ENCODE peak calls at places on chromosomes 12 and 14, in ten cellular contexts. R, Y, W, L, D, X, H, E, M and A are unnamed samples.

GRCh38 chr12:5988088-5988487 is 43.0 kb upstream of the ANO2 start:
- DNase-seq in L (no peak), M (no peak), X (no peak), R (no peak), Y (no peak), W (no peak), D (no peak), H (no peak), E (no peak), A (no peak)

GRCh38 chr14:75636100-75636692 is 24.5 kb downstream of the ERG28 start:
- DNase-seq in X (no peak), W (no peak), R (peak), E (peak), Y (no peak), M (no peak), L (no peak), D (peak), H (no peak), A (no peak)

GRCh38 chr14:74083784-74084276 is 423 bp downstream of the ALDH6A1 start:
- DNase-seq in X (no peak), E (no peak), L (no peak), W (peak), Y (no peak), D (no peak), R (no peak), M (no peak), H (peak), A (no peak)

GRCh38 chr14:50957296-50957695 is 13.0 kb upstream of the PYGL start:
- DNase-seq in D (peak), H (peak), R (no peak), L (no peak), E (peak), X (no peak), M (no peak), Y (no peak), W (no peak), A (no peak)

GRCh38 chr14:75254381-75254821 is 24.2 kb upstream of the FOS start:
- DNase-seq in Y (no peak), W (no peak), M (no peak), L (peak), R (no peak), E (no peak), X (peak), H (peak), D (no peak), A (no peak)

GRCh38 chr12:29030006-29030405 is 119.1 kb upstream of the FAR2 start:
- DNase-seq in X (no peak), L (no peak), D (no peak), Y (no peak), E (no peak), R (no peak), W (no peak), M (no peak), H (no peak), A (no peak)

GRCh38 chr14:104830781-104831180 is 29.9 kb downstream of the ZBTB42 start:
- DNase-seq in M (no peak), D (no peak), R (no peak), L (no peak), W (no peak), Y (no peak), E (no peak), X (no peak), H (no peak), A (no peak)

GRCh38 chr12:67469666-67470065 is 178.9 kb upstream of the DYRK2 start:
- DNase-seq in M (no peak), L (no peak), X (no peak), Y (peak), W (no peak), H (peak), E (no peak), D (no peak), R (no peak), A (peak)

GRCh38 chr14:56221392-56222128 is 103.3 kb downstream of the PELI2 start:
- DNase-seq in Y (no peak), E (no peak), W (no peak), R (no peak), M (no peak), X (no peak), D (peak), H (no peak), L (no peak), A (no peak)

GRCh38 chr14:23358042-23358441 is 5.4 kb upstream of the SLC22A17 start:
- DNase-seq in R (no peak), X (no peak), W (peak), M (no peak), D (no peak), E (no peak), Y (no peak), H (no peak), L (no peak), A (no peak)

GRCh38 chr12:117063162-117063911 is 35.9 kb downstream of the TESC start:
- DNase-seq in L (no peak), M (no peak), D (no peak), Y (no peak), H (no peak), E (no peak), R (no peak), X (no peak), W (peak), A (peak)

GRCh38 chr12:14886271-14886670 is 617 bp upstream of the MGP start:
- DNase-seq in E (no peak), L (no peak), W (no peak), D (no peak), H (no peak), R (no peak), Y (no peak), X (no peak), M (no peak), A (no peak)

GRCh38 chr12:107780298-107780697 is 5.8 kb downstream of the ASCL4 start:
- DNase-seq in R (no peak), L (no peak), D (no peak), Y (no peak), M (no peak), E (no peak), X (no peak), H (no peak), W (no peak), A (no peak)

GRCh38 chr12:50101663-50102062 is 2.1 kb upstream of the GPD1 start:
- DNase-seq in W (no peak), R (peak), E (no peak), D (peak), L (no peak), M (no peak), Y (peak), H (peak), X (no peak), A (no peak)

GRCh38 chr12:117427176-117427575 is 65.8 kb upstream of the NOS1 start:
- DNase-seq in Y (no peak), X (no peak), W (no peak), L (no peak), H (no peak), E (no peak), M (no peak), D (no peak), R (peak), A (no peak)

GRCh38 chr12:53205747-53206146 is 1.3 kb downstream of the ITGB7 start:
- DNase-seq in R (no peak), H (no peak), D (peak), M (peak), W (peak), L (no peak), E (no peak), X (no peak), Y (no peak), A (peak)

GRCh38 chr14:60922050-60922449 is 58.8 kb downstream of the TRMT5 start:
- DNase-seq in Y (no peak), W (no peak), D (peak), R (peak), M (no peak), X (no peak), E (no peak), H (no peak), L (no peak), A (no peak)

GRCh38 chr12:101299931-101300330 is 20.0 kb downstream of the UTP20 start:
- DNase-seq in E (no peak), H (no peak), L (no peak), X (no peak), W (no peak), R (no peak), Y (no peak), M (no peak), D (no peak), A (no peak)

GRCh38 chr12:49825360-49825970 is 2.7 kb downstream of the NCKAP5L start:
- DNase-seq in Y (no peak), W (peak), D (peak), E (no peak), X (peak), H (no peak), M (no peak), L (no peak), R (no peak), A (no peak)

GRCh38 chr14:90495357-90496276 is 98.8 kb downstream of the CALM1 start:
- DNase-seq in M (peak), E (no peak), L (peak), Y (peak), W (peak), D (peak), R (peak), H (peak), X (peak), A (peak)

DNA sequence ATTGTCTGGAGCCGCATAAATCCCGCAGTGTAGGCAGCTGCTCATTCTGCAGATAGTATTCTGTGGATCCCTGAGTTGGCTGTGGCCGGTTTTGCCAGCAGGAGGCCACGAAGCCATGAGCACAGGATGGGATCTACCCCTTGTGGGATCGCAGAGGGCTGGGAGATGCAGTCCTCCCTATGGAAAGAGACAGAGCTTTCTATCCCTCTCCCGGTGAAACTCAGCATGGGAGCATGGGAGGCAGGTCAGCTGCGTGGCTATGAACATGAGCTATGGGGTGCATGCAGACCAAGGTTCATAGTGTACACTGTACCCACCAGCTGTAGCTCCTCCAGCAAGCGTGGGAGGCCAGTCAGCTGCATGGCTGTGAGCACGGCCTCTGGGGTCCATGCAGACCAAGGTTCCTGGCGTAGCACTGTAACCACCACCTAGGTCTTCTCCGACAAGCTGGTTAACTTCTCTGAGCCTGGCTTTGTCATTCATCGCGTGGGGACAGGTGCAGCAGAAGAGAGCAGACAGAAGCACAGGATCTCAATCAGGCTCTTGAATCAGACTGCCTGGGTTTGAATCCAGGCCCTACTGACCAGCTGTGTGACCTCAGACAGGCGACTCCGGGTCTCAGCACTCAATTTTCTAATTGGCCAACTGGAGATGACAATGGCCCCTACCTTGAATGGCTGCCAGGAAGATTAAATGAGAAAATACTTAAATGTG is 5.9 kb downstream of the BDKRB1 start:
- DNase-seq in Y (no peak), W (no peak), D (no peak), L (peak), M (no peak), X (peak), H (no peak), E (no peak), R (no peak), A (no peak)
- TF ChIP-seq CTCF in Y (no peak), W (no peak), D (no peak), L (peak), M (no peak), X (no peak), H (no peak), E (peak), R (no peak), A (no peak)

GRCh38 chr12:93537769-93538168 is 34.7 kb upstream of the SOCS2 start:
- DNase-seq in W (no peak), D (no peak), X (no peak), E (no peak), L (no peak), M (no peak), Y (no peak), R (no peak), H (no peak), A (no peak)
- TF ChIP-seq CTCF in W (no peak), D (no peak), X (no peak), E (peak), L (no peak), M (no peak), Y (peak), R (peak), H (no peak), A (no peak)

GRCh38 chr12:66273147-66273546 is 29.1 kb upstream of the HELB start:
- DNase-seq in E (no peak), W (no peak), M (no peak), D (peak), X (no peak), R (no peak), L (no peak), H (no peak), Y (no peak), A (no peak)
- TF ChIP-seq CTCF in E (no peak), W (no peak), M (no peak), D (no peak), X (no peak), R (no peak), L (no peak), H (no peak), Y (no peak), A (no peak)

GRCh38 chr14:96098309-96098998 is 59.3 kb downstream of the C14orf132 start:
- DNase-seq in M (peak), X (peak), L (peak), H (peak), E (peak), D (peak), W (peak), R (peak), Y (peak), A (peak)
- TF ChIP-seq CTCF in M (no peak), X (no peak), L (peak), H (peak), E (peak), D (peak), W (peak), R (peak), Y (peak), A (peak)